ENCODE peak calls at places on chromosomes 7 and 10, in nine cellular contexts. N, V, P, M, K, O, J, Q and S are unnamed samples.

GRCh38 chr10:5975641-5976473 is 1.5 kb downstream of the IL15RA start:
- DNase-seq in N (peak), V (no peak), P (no peak), M (peak), K (no peak), O (peak), J (peak), Q (peak), S (peak)

GRCh38 chr7:54839538-54840213 is 80.7 kb upstream of the SEC61G start:
- DNase-seq in N (peak), V (peak), P (peak), M (no peak), K (peak), O (peak), J (peak), Q (peak), S (peak)

GRCh38 chr10:9853405-9854010 is 1164.2 kb upstream of the CELF2 start:
- DNase-seq in N (peak), V (no peak), P (no peak), M (no peak), K (no peak), O (no peak), J (peak), Q (no peak), S (no peak)

GRCh38 chr10:125018576-125019143 is 76.7 kb downstream of the ZRANB1 start:
- DNase-seq in N (peak), V (no peak), P (no peak), M (no peak), K (no peak), O (no peak), J (no peak), Q (no peak), S (no peak)

GRCh38 chr10:91309711-91310110 is 89.2 kb downstream of the PCGF5 start:
- DNase-seq in N (no peak), V (no peak), P (no peak), M (no peak), K (no peak), O (no peak), J (no peak), Q (no peak), S (no peak)

GRCh38 chr7:13822678-13823077 is 166.8 kb downstream of the ETV1 start:
- DNase-seq in N (no peak), V (no peak), P (no peak), M (no peak), K (peak), O (no peak), J (peak), Q (no peak), S (no peak)

GRCh38 chr7:75958802-75959543 is 35.4 kb downstream of the TMEM120A start:
- DNase-seq in N (no peak), V (peak), P (no peak), M (no peak), K (peak), O (no peak), J (no peak), Q (no peak), S (no peak)

GRCh38 chr10:13776861-13777301 is 190.1 kb downstream of the PRPF18 start:
- DNase-seq in N (no peak), V (no peak), P (no peak), M (no peak), K (peak), O (no peak), J (peak), Q (no peak), S (peak)

GRCh38 chr7:51102828-51103227 is 213.8 kb downstream of the COBL start:
- DNase-seq in N (no peak), V (no peak), P (peak), M (no peak), K (no peak), O (no peak), J (no peak), Q (no peak), S (no peak)

GRCh38 chr10:78212134-78212785 is 178.6 kb downstream of the RPS24 start:
- DNase-seq in N (peak), V (no peak), P (no peak), M (no peak), K (peak), O (no peak), J (no peak), Q (peak), S (no peak)

GRCh38 chr7:89681448-89681847 is 472.8 kb upstream of the STEAP1 start:
- DNase-seq in N (no peak), V (no peak), P (no peak), M (no peak), K (no peak), O (no peak), J (no peak), Q (no peak), S (no peak)

GRCh38 chr10:88616250-88616977 is 29.9 kb downstream of the LIPJ start:
- DNase-seq in N (peak), V (no peak), P (no peak), M (no peak), K (no peak), O (no peak), J (peak), Q (peak), S (no peak)

GRCh38 chr7:47721670-47722069 is 139.8 kb upstream of the TNS3 start:
- DNase-seq in N (no peak), V (peak), P (no peak), M (no peak), K (no peak), O (no peak), J (no peak), Q (no peak), S (no peak)

GRCh38 chr7:134289423-134289822 is 27.3 kb downstream of the SLC35B4 start:
- DNase-seq in N (no peak), V (no peak), P (no peak), M (no peak), K (no peak), O (no peak), J (no peak), Q (no peak), S (peak)

GRCh38 chr10:69994262-69994661 is 58.4 kb upstream of the MACROH2A2 start:
- DNase-seq in N (peak), V (peak), P (peak), M (no peak), K (peak), O (peak), J (peak), Q (no peak), S (peak)

GRCh38 chr7:51543801-51544553 is 227.4 kb upstream of the COBL start:
- DNase-seq in N (no peak), V (no peak), P (no peak), M (no peak), K (no peak), O (no peak), J (no peak), Q (no peak), S (no peak)

GRCh38 chr7:49791089-49791741 is 17.8 kb downstream of the VWC2 start:
- DNase-seq in N (no peak), V (peak), P (no peak), M (no peak), K (peak), O (peak), J (no peak), Q (no peak), S (no peak)

GRCh38 chr10:110568055-110568735 is 700 bp downstream of the SMC3 start:
- DNase-seq in N (peak), V (peak), P (peak), M (peak), K (peak), O (peak), J (peak), Q (peak), S (peak)

GRCh38 chr7:28768577-28769147 is 189.5 kb downstream of the TRIL start:
- DNase-seq in N (no peak), V (no peak), P (peak), M (no peak), K (peak), O (no peak), J (no peak), Q (no peak), S (peak)

GRCh38 chr10:114492351-114493037 is 88.2 kb upstream of the AFAP1L2 start:
- DNase-seq in N (no peak), V (no peak), P (peak), M (peak), K (no peak), O (no peak), J (peak), Q (no peak), S (no peak)

GRCh38 chr7:45582136-45582742 is 8.1 kb downstream of the ADCY1 start:
- DNase-seq in N (no peak), V (no peak), P (no peak), M (no peak), K (no peak), O (no peak), J (no peak), Q (peak), S (no peak)
- H3K4me3 ChIP-seq in N (no peak), V (no peak), P (no peak), M (no peak), K (no peak), O (no peak), J (no peak), Q (no peak), S (no peak)

DNA sequence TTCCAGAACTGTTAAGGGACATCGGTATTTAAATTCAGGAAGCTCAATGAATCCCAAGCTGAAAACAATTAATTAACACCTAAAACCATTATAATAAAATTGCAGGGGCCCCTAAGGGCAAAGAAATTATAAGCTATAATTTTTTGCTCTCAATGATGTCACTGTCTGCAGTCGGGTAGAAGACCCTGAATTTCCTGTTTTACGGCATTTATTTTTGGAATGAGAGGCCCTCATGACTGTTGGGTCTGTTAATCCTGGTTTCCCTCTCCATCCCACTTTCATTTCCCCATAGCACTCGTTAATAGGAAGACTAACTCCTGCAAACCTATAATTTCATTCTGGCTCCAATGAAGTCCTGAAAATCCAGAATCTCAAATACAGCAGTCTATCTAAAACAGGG is 25.8 kb upstream of the GPR37 start:
- DNase-seq in N (no peak), V (no peak), P (no peak), M (no peak), K (peak), O (no peak), J (no peak), Q (no peak), S (no peak)
- TF ChIP-seq CTCF in N (no peak), V (no peak), P (no peak), M (no peak), K (no peak), O (no peak), J (no peak), Q (no peak), S (no peak)

GRCh38 chr10:62020362-62020730 is 118.8 kb downstream of the ARID5B start:
- DNase-seq in N (no peak), V (no peak), P (no peak), M (no peak), K (no peak), O (no peak), J (no peak), Q (no peak), S (no peak)

GRCh38 chr10:62019685-62020361 is 118.3 kb downstream of the ARID5B start:
- DNase-seq in N (no peak), V (no peak), P (no peak), M (no peak), K (no peak), O (no peak), J (no peak), Q (no peak), S (no peak)

GRCh38 chr10:62018141-62018911 is 116.8 kb downstream of the ARID5B start:
- DNase-seq in N (no peak), V (no peak), P (no peak), M (peak), K (no peak), O (no peak), J (no peak), Q (no peak), S (no peak)

GRCh38 chr10:62017141-62017870 is 115.8 kb downstream of the ARID5B start:
- DNase-seq in N (no peak), V (no peak), P (no peak), M (no peak), K (no peak), O (no peak), J (no peak), Q (no peak), S (no peak)

DNA sequence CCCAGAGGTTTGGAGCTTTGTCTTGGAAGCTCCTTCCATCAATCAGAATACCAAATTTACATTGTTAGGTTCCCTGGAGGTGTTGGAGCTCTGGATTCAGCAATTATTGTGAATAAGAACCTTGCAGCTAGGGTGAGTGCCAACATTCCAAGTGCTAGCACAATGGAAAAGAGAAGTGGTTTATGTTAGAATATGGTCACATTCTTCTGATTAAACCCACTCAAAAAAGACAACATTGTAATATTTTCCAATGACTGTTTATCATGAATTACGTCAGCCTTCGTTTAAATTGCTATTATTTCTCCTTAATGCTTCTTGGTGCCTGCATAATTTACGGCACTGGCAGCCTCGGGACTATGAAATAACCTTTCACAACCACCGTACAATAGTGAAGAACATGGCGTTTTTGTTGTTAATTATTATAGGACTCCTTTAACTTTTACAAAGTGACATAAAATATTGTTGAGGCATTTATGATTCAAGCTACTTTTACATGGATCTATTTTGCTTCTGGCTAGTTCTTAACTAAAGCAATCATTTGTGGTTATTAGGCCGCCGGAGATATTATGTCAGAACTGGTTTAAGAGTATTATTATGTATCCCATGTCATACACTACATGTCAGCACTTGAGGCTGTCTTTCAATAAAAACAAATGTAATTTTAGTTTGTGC is 117.7 kb downstream of the ARID5B start:
- DNase-seq in N (no peak), V (no peak), P (peak), M (no peak), K (no peak), O (no peak), J (peak), Q (no peak), S (no peak)
- H3K4me3 ChIP-seq in N (no peak), V (no peak), P (no peak), M (no peak), K (no peak), O (no peak), J (no peak), Q (no peak), S (no peak)

GRCh38 chr10:118832242-118832651 is 77.5 kb upstream of the CACUL1 start:
- DNase-seq in N (peak), V (no peak), P (no peak), M (no peak), K (no peak), O (peak), J (peak), Q (peak), S (no peak)

GRCh38 chr10:118823256-118823907 is 68.6 kb upstream of the CACUL1 start:
- DNase-seq in N (no peak), V (no peak), P (no peak), M (no peak), K (no peak), O (no peak), J (no peak), Q (no peak), S (no peak)

GRCh38 chr10:118827466-118828155 is 72.8 kb upstream of the CACUL1 start:
- DNase-seq in N (no peak), V (peak), P (no peak), M (no peak), K (no peak), O (no peak), J (no peak), Q (no peak), S (no peak)
- TF ChIP-seq CTCF in N (no peak), V (peak), P (peak), M (no peak), K (peak), O (no peak), J (peak), Q (no peak), S (no peak)